ENCODE peak calls at places on chromosomes 13 and 19, in nine cellular contexts. Y, C, Q, I, M, O, L, V and H are unnamed samples. For H3K4me1, H3K9me3 and H3K36me3, the result is how much of the 10 kb centered on the place peaks cover.

GRCh38 chr13:40069173-40070044 is 413.9 kb downstream of the COG6 start:
- DNase-seq in Y (peak), C (peak), Q (peak), I (peak), M (peak), O (peak), L (peak), V (peak), H (peak)

GRCh38 chr13:59746291-59746962 is 417.3 kb downstream of the DIAPH3 start:
- DNase-seq in Y (no peak), C (no peak), Q (no peak), I (peak), M (no peak), O (no peak), L (no peak), V (no peak), H (no peak)

GRCh38 chr13:108643646-108644353 is 14.4 kb downstream of the MYO16 start:
- DNase-seq in Y (no peak), C (no peak), Q (no peak), I (no peak), M (no peak), O (no peak), L (no peak), V (no peak), H (no peak)

GRCh38 chr13:29369060-29369743 is 226.3 kb downstream of the SLC7A1 start:
- DNase-seq in Y (no peak), C (peak), Q (no peak), I (peak), M (no peak), O (no peak), L (peak), V (no peak), H (no peak)

GRCh38 chr19:14003279-14004051 is 2.7 kb downstream of the RFX1 start:
- DNase-seq in Y (peak), C (no peak), Q (no peak), I (no peak), M (no peak), O (no peak), L (no peak), V (no peak), H (peak)

GRCh38 chr13:23921451-23921888 is 24.2 kb upstream of the C1QTNF9B start:
- DNase-seq in Y (no peak), C (peak), Q (no peak), I (peak), M (no peak), O (no peak), L (peak), V (no peak), H (no peak)

GRCh38 chr13:30872685-30873443 is 33.2 kb upstream of the MEDAG start:
- DNase-seq in Y (no peak), C (peak), Q (no peak), I (peak), M (peak), O (no peak), L (peak), V (no peak), H (peak)

GRCh38 chr13:90605690-90606089 is 741.8 kb upstream of the MIR17HG start:
- DNase-seq in Y (no peak), C (no peak), Q (no peak), I (no peak), M (no peak), O (no peak), L (no peak), V (no peak), H (no peak)

GRCh38 chr19:10315335-10316214 is at the start of gene FDX2:
- DNase-seq in Y (peak), C (peak), Q (peak), I (peak), M (peak), O (peak), L (peak), V (no peak), H (peak)

GRCh38 chr19:39405261-39405912 is 1.3 kb upstream of the ZFP36 start:
- DNase-seq in Y (no peak), C (no peak), Q (no peak), I (peak), M (no peak), O (no peak), L (no peak), V (no peak), H (no peak)

GRCh38 chr19:6999938-7000732 is 21.1 kb downstream of the MBD3L2B start:
- DNase-seq in Y (no peak), C (no peak), Q (no peak), I (no peak), M (no peak), O (no peak), L (no peak), V (no peak), H (no peak)

GRCh38 chr19:29277107-29277506 is 64.2 kb upstream of the UQCRFS1 start:
- DNase-seq in Y (no peak), C (no peak), Q (peak), I (no peak), M (no peak), O (peak), L (peak), V (no peak), H (no peak)

GRCh38 chr13:96500953-96501352 is 411.0 kb downstream of the HS6ST3 start:
- DNase-seq in Y (no peak), C (no peak), Q (no peak), I (no peak), M (no peak), O (no peak), L (no peak), V (no peak), H (no peak)

GRCh38 chr13:106083620-106084350 is 451.7 kb downstream of the EFNB2 start:
- DNase-seq in Y (no peak), C (peak), Q (no peak), I (peak), M (no peak), O (no peak), L (peak), V (no peak), H (no peak)

GRCh38 chr13:66831317-66831716 is 398.8 kb downstream of the PCDH9 start:
- DNase-seq in Y (no peak), C (no peak), Q (no peak), I (no peak), M (no peak), O (no peak), L (no peak), V (no peak), H (no peak)

GRCh38 chr13:111342716-111343115 is 22.3 kb downstream of the TEX29 start:
- DNase-seq in Y (no peak), C (no peak), Q (no peak), I (no peak), M (no peak), O (no peak), L (no peak), V (no peak), H (no peak)

GRCh38 chr13:109256866-109257760 is 529.3 kb downstream of the IRS2 start:
- DNase-seq in Y (no peak), C (peak), Q (no peak), I (peak), M (no peak), O (no peak), L (no peak), V (peak), H (no peak)

GRCh38 chr13:75330770-75331169 is 151.2 kb downstream of the TBC1D4 start:
- DNase-seq in Y (no peak), C (no peak), Q (no peak), I (no peak), M (no peak), O (no peak), L (no peak), V (no peak), H (no peak)

GRCh38 chr13:97353927-97354326 is 80.0 kb upstream of the RAP2A start:
- DNase-seq in Y (no peak), C (no peak), Q (no peak), I (no peak), M (no peak), O (no peak), L (no peak), V (no peak), H (no peak)

GRCh38 chr19:55440411-55441105 is 2.5 kb downstream of the SHISA7 start:
- DNase-seq in Y (no peak), C (no peak), Q (no peak), I (no peak), M (no peak), O (no peak), L (peak), V (no peak), H (no peak)

GRCh38 chr13:39596685-39597084 is 6.3 kb downstream of the LHFPL6 start:
- DNase-seq in Y (no peak), C (no peak), Q (no peak), I (no peak), M (no peak), O (no peak), L (no peak), V (no peak), H (no peak)

GRCh38 chr19:57512845-57513244 is 13.1 kb downstream of the ZNF773 start:
- DNase-seq in Y (no peak), C (no peak), Q (no peak), I (peak), M (no peak), O (no peak), L (no peak), V (no peak), H (no peak)

GRCh38 chr19:50759886-50760285 is 10.4 kb upstream of the GPR32 start:
- DNase-seq in Y (no peak), C (peak), Q (no peak), I (peak), M (no peak), O (no peak), L (peak), V (no peak), H (no peak)

GRCh38 chr19:18424122-18424889 is 5.1 kb downstream of the SSBP4 start:
- DNase-seq in Y (no peak), C (no peak), Q (no peak), I (no peak), M (no peak), O (no peak), L (peak), V (no peak), H (no peak)
- H3K4me1 ChIP-seq in Y (half or more), C (under half), Q (half or more), I (under half), M (half or more), O (under half), L (under half), V (under half), H (under half)

GRCh38 chr19:56507446-56508281 is at the start of gene ZNF471:
- DNase-seq in Y (peak), C (no peak), Q (peak), I (peak), M (peak), O (peak), L (peak), V (no peak), H (peak)

GRCh38 chr19:56508282-56508778 is 675 bp downstream of the ZNF471 start:
- DNase-seq in Y (no peak), C (no peak), Q (no peak), I (no peak), M (peak), O (no peak), L (no peak), V (no peak), H (no peak)

DNA sequence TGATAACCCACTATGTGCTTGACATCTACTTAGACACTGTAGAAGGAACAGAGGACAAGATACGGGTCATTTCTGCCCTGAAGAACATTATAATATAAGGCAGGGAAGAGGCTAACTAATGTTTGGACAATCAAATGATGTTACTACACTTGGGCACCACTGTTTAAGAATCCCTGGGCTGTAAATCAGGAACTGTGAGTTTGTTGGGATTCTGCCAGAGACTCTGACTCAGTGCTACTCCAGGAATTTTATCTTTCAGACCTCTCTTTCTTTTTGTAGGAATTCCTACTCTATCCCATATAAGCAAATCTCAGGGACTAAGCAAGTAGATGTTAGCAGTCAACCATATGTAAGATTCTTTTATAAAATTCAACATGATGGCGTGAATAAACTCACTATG is 3.1 kb upstream of the ZNF471 start:
- DNase-seq in Y (no peak), C (no peak), Q (no peak), I (peak), M (no peak), O (no peak), L (no peak), V (no peak), H (no peak)
- H3K9me3 ChIP-seq in Y (under half), C (half or more), Q (under half), I (under half), M (under half), O (under half), L (under half), V (under half), H (under half)

GRCh38 chr19:19345970-19346369 is 25.3 kb downstream of the MAU2 start:
- DNase-seq in Y (no peak), C (no peak), Q (no peak), I (no peak), M (no peak), O (no peak), L (no peak), V (no peak), H (no peak)
- H3K36me3 ChIP-seq in Y (half or more), C (half or more), Q (half or more), I (half or more), M (half or more), O (half or more), L (under half), V (under half), H (half or more)

GRCh38 chr19:16320987-16321386 is 3.6 kb upstream of the KLF2 start:
- DNase-seq in Y (no peak), C (no peak), Q (no peak), I (no peak), M (no peak), O (no peak), L (no peak), V (no peak), H (no peak)
- H3K4me1 ChIP-seq in Y (under half), C (under half), Q (under half), I (under half), M (under half), O (under half), L (under half), V (under half), H (under half)

GRCh38 chr13:89053418-89053817 is 1382.2 kb downstream of the SLITRK5 start:
- DNase-seq in Y (no peak), C (no peak), Q (no peak), I (no peak), M (no peak), O (no peak), L (no peak), V (no peak), H (no peak)

GRCh38 chr13:89052699-89053098 is 1381.5 kb downstream of the SLITRK5 start:
- DNase-seq in Y (no peak), C (no peak), Q (no peak), I (no peak), M (no peak), O (no peak), L (no peak), V (no peak), H (no peak)

GRCh38 chr13:89061821-89062220 is 1390.7 kb downstream of the SLITRK5 start:
- DNase-seq in Y (no peak), C (peak), Q (no peak), I (no peak), M (no peak), O (no peak), L (peak), V (no peak), H (no peak)

GRCh38 chr13:89057862-89058261 is 1386.7 kb downstream of the SLITRK5 start:
- DNase-seq in Y (no peak), C (no peak), Q (no peak), I (no peak), M (no peak), O (no peak), L (no peak), V (no peak), H (no peak)

GRCh38 chr13:89057274-89057673 is 1386.1 kb downstream of the SLITRK5 start:
- DNase-seq in Y (no peak), C (no peak), Q (no peak), I (no peak), M (no peak), O (no peak), L (no peak), V (no peak), H (no peak)
- H3K9me3 ChIP-seq in Y (under half), C (under half), Q (under half), I (under half), M (under half), O (under half), L (under half), V (under half), H (under half)

GRCh38 chr19:989381-990081 is 5.4 kb downstream of the WDR18 start:
- DNase-seq in Y (no peak), C (no peak), Q (no peak), I (no peak), M (no peak), O (no peak), L (no peak), V (no peak), H (no peak)

GRCh38 chr19:990746-991145 is 6.6 kb downstream of the WDR18 start:
- DNase-seq in Y (no peak), C (no peak), Q (no peak), I (no peak), M (no peak), O (no peak), L (no peak), V (no peak), H (no peak)

GRCh38 chr19:991174-991931 is 7.2 kb downstream of the WDR18 start:
- DNase-seq in Y (no peak), C (no peak), Q (peak), I (peak), M (no peak), O (no peak), L (peak), V (no peak), H (no peak)

GRCh38 chr19:988510-988909 is 4.4 kb downstream of the WDR18 start:
- DNase-seq in Y (no peak), C (no peak), Q (no peak), I (no peak), M (no peak), O (no peak), L (no peak), V (no peak), H (no peak)

GRCh38 chr19:990119-990571 is 6.0 kb downstream of the WDR18 start:
- DNase-seq in Y (no peak), C (no peak), Q (no peak), I (no peak), M (no peak), O (no peak), L (peak), V (no peak), H (no peak)
- H3K36me3 ChIP-seq in Y (half or more), C (under half), Q (under half), I (under half), M (half or more), O (half or more), L (under half), V (under half), H (under half)

GRCh38 chr19:40603719-40604646 is 2.8 kb downstream of the LTBP4 start:
- DNase-seq in Y (peak), C (peak), Q (peak), I (peak), M (peak), O (peak), L (peak), V (peak), H (peak)

GRCh38 chr19:40603071-40603718 is 2.0 kb downstream of the LTBP4 start:
- DNase-seq in Y (no peak), C (peak), Q (no peak), I (no peak), M (no peak), O (no peak), L (peak), V (no peak), H (no peak)

GRCh38 chr19:40607311-40607871 is 6.2 kb downstream of the LTBP4 start:
- DNase-seq in Y (no peak), C (no peak), Q (no peak), I (no peak), M (peak), O (no peak), L (peak), V (no peak), H (no peak)

GRCh38 chr19:40605201-40605971 is 4.2 kb downstream of the LTBP4 start:
- DNase-seq in Y (peak), C (peak), Q (peak), I (peak), M (peak), O (peak), L (peak), V (no peak), H (peak)

GRCh38 chr19:40604647-40605200 is 3.6 kb downstream of the LTBP4 start:
- DNase-seq in Y (no peak), C (no peak), Q (no peak), I (no peak), M (peak), O (no peak), L (peak), V (no peak), H (peak)
- H3K4me1 ChIP-seq in Y (half or more), C (half or more), Q (half or more), I (under half), M (half or more), O (half or more), L (under half), V (under half), H (half or more)